ENCODE peak calls at places on chromosomes 16 and 17, in four cellular contexts. Q is stimulated activated CD8-positive, alpha-beta memory T cell treated with anti-CD3 and anti-CD28 coated beads, Interleukin-12 subunit alpha, Interleukin-12 subunit beta, amount 100 ng/mL, for 4 hours; J is caudate nucleus; I is PC-9. K is an unnamed sample.

GRCh38 chr17:21689604-21690003 is 2.7 kb upstream of the KCNJ18 start:
- DNase-seq in J (no peak), Q (no peak), I (peak), K (peak)

GRCh38 chr17:78329263-78330059 is 30.4 kb downstream of the SOCS3 start:
- DNase-seq in Q (no peak), J (no peak), I (peak), K (peak)

GRCh38 chr16:79217375-79218011 is 383.0 kb downstream of the MAF start:
- DNase-seq in Q (no peak), I (no peak), J (no peak), K (no peak)

GRCh38 chr16:2085669-2086068 is 37.9 kb downstream of the TSC2 start:
- DNase-seq in J (no peak), Q (no peak), I (no peak), K (no peak)

GRCh38 chr17:78414178-78415162 is 36.0 kb downstream of the PGS1 start:
- DNase-seq in J (no peak), Q (peak), I (no peak), K (no peak)

GRCh38 chr17:57595426-57595825 is 149.7 kb downstream of the CCDC182 start:
- DNase-seq in I (no peak), J (no peak), Q (no peak), K (no peak)

GRCh38 chr17:74937064-74938051 is 1.7 kb downstream of the OTOP3 start:
- DNase-seq in I (no peak), Q (no peak), J (no peak), K (no peak)

GRCh38 chr17:49903523-49903922 is 55.7 kb upstream of the TAC4 start:
- DNase-seq in J (no peak), Q (no peak), I (no peak), K (no peak)

GRCh38 chr16:4601317-4602186 is 13.1 kb downstream of the UBALD1 start:
- DNase-seq in I (no peak), Q (no peak), J (no peak), K (no peak)

GRCh38 chr16:59385953-59386352 is 651.8 kb upstream of the GOT2 start:
- DNase-seq in I (no peak), Q (no peak), J (no peak), K (no peak)

GRCh38 chr17:82344175-82344907 is 10.8 kb upstream of the SECTM1 start:
- DNase-seq in J (no peak), I (no peak), Q (no peak), K (no peak)

GRCh38 chr16:79599256-79599836 is 1.2 kb downstream of the MAF start:
- DNase-seq in I (no peak), J (no peak), Q (no peak), K (no peak)

GRCh38 chr16:80743772-80744171 is 60.6 kb downstream of the CDYL2 start:
- DNase-seq in Q (no peak), I (no peak), J (no peak), K (no peak)

GRCh38 chr16:70437017-70437581 is 1.8 kb downstream of the ST3GAL2 start:
- DNase-seq in J (no peak), I (no peak), Q (no peak), K (no peak)

GRCh38 chr16:51159864-51160263 is 8.8 kb upstream of the SALL1 start:
- DNase-seq in Q (no peak), J (no peak), I (no peak), K (no peak)

GRCh38 chr17:64920026-64920418 is 744 bp upstream of the LRRC37A3 start:
- DNase-seq in I (no peak), J (no peak), Q (no peak), K (no peak)

GRCh38 chr16:86919531-86920305 is 341.4 kb downstream of the FOXL1 start:
- DNase-seq in J (no peak), I (no peak), Q (no peak), K (no peak)

GRCh38 chr17:29933379-29933778 is 3.4 kb upstream of the SSH2 start:
- DNase-seq in Q (no peak), J (no peak), I (no peak), K (peak)

GRCh38 chr16:58026139-58026704 is 668 bp downstream of the MMP15 start:
- DNase-seq in I (no peak), Q (no peak), J (peak), K (no peak)

GRCh38 chr17:44354582-44355309 is 8.9 kb downstream of the FAM171A2 start:
- DNase-seq in I (no peak), J (no peak), Q (peak), K (no peak)

GRCh38 chr17:56317351-56318208 is 164.3 kb downstream of the ANKFN1 start:
- DNase-seq in Q (no peak), I (no peak), J (no peak), K (no peak)

GRCh38 chr16:82138478-82139285 is 31.3 kb downstream of the MPHOSPH6 start:
- DNase-seq in Q (no peak), J (no peak), I (no peak), K (no peak)

GRCh38 chr17:40063034-40063765 is 435 bp downstream of the THRA start:
- DNase-seq in Q (no peak), I (no peak), J (no peak), K (peak)

GRCh38 chr16:66605177-66605999 is 884 bp downstream of the CMTM3 start:
- DNase-seq in Q (peak), J (no peak), I (no peak), K (no peak)

GRCh38 chr17:81939881-81940385 is 2.8 kb upstream of the PYCR1 start:
- DNase-seq in J (peak), Q (no peak), I (no peak), K (no peak)

GRCh38 chr16:75550211-75550662 is 5.8 kb downstream of the TMEM231 start:
- DNase-seq in Q (no peak), I (no peak), J (peak), K (no peak)

GRCh38 chr17:78588258-78589030 is 11.2 kb upstream of the DNAH17 start:
- DNase-seq in Q (no peak), I (no peak), J (no peak), K (no peak)

GRCh38 chr16:29192329-29193247 is 207.7 kb downstream of the LAT start:
- DNase-seq in J (no peak), I (no peak), Q (no peak), K (no peak)

GRCh38 chr17:79777166-79777843 is 643 bp upstream of the CBX2 start:
- DNase-seq in J (peak), I (no peak), Q (no peak), K (peak)

GRCh38 chr17:80248001-80248893 is 12.4 kb upstream of the RNF213 start:
- DNase-seq in J (no peak), I (no peak), Q (no peak), K (no peak)